ENCODE peak calls at places on chromosome 11, in four cellular contexts. P is DND-41, N is sigmoid colon, J is lung. S is an unnamed sample.
A peak's percentile ranks its signal among the peaks of the same experiment; 100 is the strongest.

GRCh38 chr11:93842461-93842860 is 8.0 kb downstream of the VSTM5 start:
- DNase-seq in J (no peak), P (no peak), N (no peak), S (peak; percentile 90)

GRCh38 chr11:12606597-12606996 is 67.6 kb upstream of the TEAD1 start:
- DNase-seq in P (no peak), N (no peak), J (no peak), S (peak; percentile 11)

GRCh38 chr11:36840378-36840777 is 242.3 kb upstream of the RAG2 start:
- DNase-seq in J (no peak), P (no peak), N (no peak), S (no peak)

GRCh38 chr11:102869354-102869753 is 5.4 kb downstream of the MMP12 start:
- DNase-seq in J (no peak), N (no peak), P (no peak), S (peak; percentile 45)

GRCh38 chr11:86608251-86608799 is 64.1 kb downstream of the ME3 start:
- DNase-seq in N (peak; percentile 88), J (peak; percentile 70), P (peak; percentile 45), S (peak; percentile 80)

GRCh38 chr11:65794570-65795510 is 8.0 kb downstream of the OVOL1 start:
- DNase-seq in P (no peak), N (no peak), J (no peak), S (no peak)

GRCh38 chr11:66124564-66124963 is 54.5 kb downstream of the PACS1 start:
- DNase-seq in J (no peak), N (no peak), P (no peak), S (peak; percentile 88)

GRCh38 chr11:27485930-27486773 is 13.6 kb upstream of the LGR4 start:
- DNase-seq in N (no peak), P (peak; percentile 22), J (no peak), S (peak; percentile 55)

GRCh38 chr11:48087974-48088681 is 107.8 kb downstream of the PTPRJ start:
- DNase-seq in J (peak; percentile 47), N (no peak), P (no peak), S (no peak)

GRCh38 chr11:120835601-120836228 is 188.2 kb upstream of the TBCEL start:
- DNase-seq in N (no peak), P (no peak), J (no peak), S (peak; percentile 17)

GRCh38 chr11:44128729-44129128 is 33.3 kb downstream of the EXT2 start:
- DNase-seq in P (no peak), J (no peak), N (no peak), S (no peak)

GRCh38 chr11:46390331-46391171 is 1.0 kb downstream of the CHRM4 start:
- DNase-seq in P (no peak), J (no peak), N (peak; percentile 59), S (no peak)

GRCh38 chr11:72730706-72731105 is 21.5 kb downstream of the ARAP1 start:
- DNase-seq in P (no peak), J (no peak), N (no peak), S (no peak)

GRCh38 chr11:93196816-93197382 is 892 bp downstream of the SLC36A4 start:
- DNase-seq in J (no peak), P (no peak), N (no peak), S (no peak)

GRCh38 chr11:69384548-69385465 is 90.9 kb downstream of the MYEOV start:
- DNase-seq in J (no peak), N (no peak), P (no peak), S (no peak)

GRCh38 chr11:87779276-87780067 is 395.8 kb downstream of the RAB38 start:
- DNase-seq in N (no peak), P (no peak), J (no peak), S (no peak)

GRCh38 chr11:120577041-120577440 is 65.5 kb downstream of the GRIK4 start:
- DNase-seq in P (no peak), N (no peak), J (no peak), S (no peak)

GRCh38 chr11:116281173-116282160 is 491.3 kb downstream of the BUD13 start:
- DNase-seq in J (no peak), P (no peak), N (no peak), S (no peak)

GRCh38 chr11:134469627-134470026 is 57.6 kb upstream of the B3GAT1 start:
- DNase-seq in J (no peak), N (no peak), P (no peak), S (no peak)

GRCh38 chr11:15075162-15075526 is 1.8 kb downstream of the CALCB start:
- DNase-seq in N (no peak), J (no peak), P (no peak), S (no peak)

GRCh38 chr11:132471491-132471890 is 1060.8 kb downstream of the OPCML start:
- DNase-seq in P (no peak), J (no peak), N (no peak), S (peak; percentile 55)

GRCh38 chr11:125188021-125188420 is 23.5 kb downstream of the PKNOX2 start:
- DNase-seq in J (no peak), N (no peak), P (no peak), S (peak; percentile 83)

GRCh38 chr11:72637926-72638325 is 36.3 kb downstream of the PDE2A start:
- DNase-seq in N (no peak), P (no peak), J (no peak), S (no peak)

GRCh38 chr11:66183581-66184048 is 84.8 kb upstream of the RAB1B start:
- DNase-seq in J (no peak), P (no peak), N (no peak), S (no peak)

GRCh38 chr11:47243454-47243853 is 5.2 kb downstream of the ACP2 start:
- DNase-seq in P (no peak), N (no peak), J (peak; percentile 56), S (peak; percentile 73)

GRCh38 chr11:19116315-19116970 is 525 bp upstream of the ZDHHC13 start:
- DNase-seq in J (no peak), P (no peak), N (no peak), S (no peak)

GRCh38 chr11:79116600-79116999 is 324.2 kb downstream of the TENM4 start:
- DNase-seq in N (no peak), J (no peak), P (no peak), S (peak; percentile 78)

GRCh38 chr11:78564037-78564888 is 10.4 kb downstream of the NARS2 start:
- DNase-seq in N (no peak), P (peak; percentile 56), J (peak; percentile 35), S (peak; percentile 60)

GRCh38 chr11:32435152-32435480 is 223 bp downstream of the WT1 start:
- DNase-seq in N (no peak), J (no peak), P (no peak), S (no peak)

GRCh38 chr11:48384670-48385069 is 18.4 kb upstream of the OR4C5 start:
- DNase-seq in N (no peak), J (no peak), P (no peak), S (no peak)

GRCh38 chr11:9562716-9563115 is 10.8 kb upstream of the WEE1 start:
- DNase-seq in P (no peak), N (no peak), J (no peak), S (peak; percentile 59)

GRCh38 chr11:126929186-126930085 is 71.1 kb downstream of the KIRREL3 start:
- DNase-seq in J (peak; percentile 33), N (no peak), P (no peak), S (peak; percentile 23)

GRCh38 chr11:1015064-1015463 is 21.5 kb downstream of the MUC6 start:
- DNase-seq in N (no peak), J (no peak), P (no peak), S (no peak)

GRCh38 chr11:95149659-95150294 is 60.1 kb downstream of the ENDOD1 start:
- DNase-seq in N (peak; percentile 75), J (no peak), P (no peak), S (peak; percentile 58)

GRCh38 chr11:13717331-13717730 is 48.9 kb downstream of the FAR1 start:
- DNase-seq in P (no peak), N (no peak), J (no peak), S (peak; percentile 42)

GRCh38 chr11:121524233-121524631 is 71.5 kb upstream of the SORL1-AS1 start:
- DNase-seq in P (no peak), J (no peak), N (no peak), S (no peak)

GRCh38 chr11:63871962-63872832 is 33.3 kb downstream of the MARK2 start:
- DNase-seq in N (peak; percentile 93), J (peak; percentile 94), P (peak; percentile 50), S (peak; percentile 88)
- TF ChIP-seq CTCF in N (peak; percentile 21), J (peak; percentile 54), P (peak; percentile 46), S (peak; percentile 54)

GRCh38 chr11:60944504-60945294 is 7.3 kb downstream of the SLC15A3 start:
- DNase-seq in P (no peak), J (no peak), N (no peak), S (no peak)
- TF ChIP-seq CTCF in P (peak; percentile 35), J (no peak), N (no peak), S (peak; percentile 33)

GRCh38 chr11:113833151-113833550 is 42.2 kb downstream of the USP28 start:
- DNase-seq in P (no peak), J (no peak), N (no peak), S (no peak)

GRCh38 chr11:113831314-113831713 is 44.1 kb downstream of the USP28 start:
- DNase-seq in N (no peak), P (no peak), J (no peak), S (no peak)

GRCh38 chr11:113839842-113840241 is 35.5 kb downstream of the USP28 start:
- DNase-seq in P (no peak), J (no peak), N (no peak), S (no peak)

GRCh38 chr11:113838005-113838404 is 37.4 kb downstream of the USP28 start:
- DNase-seq in P (no peak), N (no peak), J (no peak), S (no peak)

DNA sequence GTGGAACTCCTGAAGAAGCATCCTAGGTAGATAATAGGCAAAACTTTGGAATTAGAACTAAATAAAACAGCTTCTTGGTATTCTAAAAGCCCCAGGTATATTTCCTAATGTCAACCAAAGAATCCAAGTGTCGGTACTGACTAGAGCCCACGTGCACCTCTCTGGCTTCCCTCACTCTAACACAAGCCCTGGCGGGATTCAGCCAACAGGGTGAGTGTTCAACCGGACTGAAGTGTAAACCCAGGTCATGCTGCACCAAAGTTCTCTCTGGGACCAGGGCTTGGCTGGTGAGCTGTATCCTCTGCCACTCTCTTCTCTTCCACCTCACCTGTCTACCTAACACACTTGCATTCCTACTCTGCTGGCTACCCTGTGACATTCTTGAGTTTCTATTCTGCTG is 40.1 kb downstream of the USP28 start:
- DNase-seq in N (no peak), P (no peak), J (no peak), S (no peak)
- TF ChIP-seq CTCF in N (no peak), P (no peak), J (no peak), S (no peak)

DNA sequence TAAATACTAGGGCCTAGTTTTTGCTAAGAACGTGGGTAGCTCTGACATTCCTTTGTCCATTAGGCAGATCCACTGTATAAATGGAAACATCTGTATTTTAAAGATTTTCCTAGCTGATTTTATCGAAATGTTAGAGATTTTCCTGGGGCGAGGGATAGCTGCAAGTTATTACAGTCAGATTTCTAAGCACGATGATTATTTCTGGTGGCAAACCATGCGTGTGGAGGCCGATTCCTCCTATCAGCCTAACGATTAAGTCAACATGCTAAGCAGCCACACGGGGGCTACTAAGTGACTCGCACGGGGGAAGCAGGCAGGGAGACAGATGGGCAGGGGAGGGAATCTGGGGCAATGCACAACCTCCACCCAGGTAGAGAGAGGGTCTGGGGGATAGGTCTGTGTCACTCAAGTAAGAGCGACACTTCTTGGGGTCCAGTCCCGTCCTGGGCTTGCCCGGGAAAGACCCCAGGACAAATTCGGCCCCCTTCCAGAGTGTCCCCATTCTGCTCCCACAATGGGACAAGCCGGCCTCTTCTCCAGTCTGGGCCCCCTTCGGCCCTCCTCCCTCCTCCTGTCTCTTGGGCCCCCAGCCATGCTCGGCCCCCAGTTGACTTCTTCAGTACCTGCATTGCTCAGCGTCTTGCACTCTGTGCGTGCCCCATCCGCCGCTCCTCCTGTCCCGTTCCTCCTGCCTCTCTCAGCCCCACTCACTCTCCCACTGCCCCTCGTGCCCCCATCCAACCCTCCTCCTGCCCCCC is 571 bp downstream of the C11orf24 start:
- DNase-seq in N (peak; percentile 79), J (peak; percentile 55), P (peak; percentile 72), S (peak; percentile 63)
- TF ChIP-seq CTCF in N (peak; percentile 52), J (no peak), P (peak; percentile 71), S (peak; percentile 59)

S was measured in bronchial epithelial cell.